ENCODE peak calls at places on chromosomes 1 and 21, in six cellular contexts. T is heart left ventricle, W is mammary epithelial cell, G is pancreas, Z is astrocyte, Y is A549. F is an unnamed sample.
A peak's percentile ranks its signal among the peaks of the same experiment; 100 is the strongest.

GRCh38 chr1:53128401-53128800 is 14.0 kb downstream of the SLC1A7 start:
- DNase-seq in Y (no peak), W (no peak), G (no peak), T (no peak), Z (no peak), F (no peak)

GRCh38 chr1:213394837-213395236 is 343.8 kb downstream of the RPS6KC1 start:
- DNase-seq in T (no peak), G (peak; percentile 24), Z (no peak), Y (no peak), W (no peak), F (no peak)

GRCh38 chr1:180542113-180542512 is 16.7 kb upstream of the OVAAL start:
- DNase-seq in Z (no peak), W (no peak), T (no peak), G (no peak), Y (no peak), F (no peak)

GRCh38 chr1:69077633-69078032 is 490.1 kb upstream of the LRRC7 start:
- DNase-seq in T (no peak), Z (no peak), G (no peak), W (no peak), Y (no peak), F (no peak)

GRCh38 chr1:152050886-152051764 is 14.3 kb upstream of the S100A11 start:
- DNase-seq in W (peak; percentile 88), G (no peak), Y (peak; percentile 42), T (no peak), Z (peak; percentile 7), F (no peak)

GRCh38 chr1:229249854-229250644 is 20.9 kb upstream of the RAB4A start:
- DNase-seq in G (no peak), Z (no peak), W (no peak), Y (no peak), T (no peak), F (no peak)

GRCh38 chr1:145716641-145717061 is 2.6 kb upstream of the CD160 start:
- DNase-seq in Z (no peak), G (no peak), T (no peak), W (no peak), Y (no peak), F (no peak)

GRCh38 chr21:42039470-42039901 is 29.3 kb upstream of the ZBTB21 start:
- DNase-seq in G (peak; percentile 47), T (no peak), Z (peak; percentile 58), W (peak; percentile 91), Y (no peak), F (peak; percentile 42)

GRCh38 chr1:199452627-199453026 is 574.9 kb upstream of the NR5A2 start:
- DNase-seq in Z (no peak), T (no peak), G (no peak), Y (no peak), W (no peak), F (no peak)

GRCh38 chr1:234582626-234583354 is 27.2 kb downstream of the IRF2BP2 start:
- DNase-seq in Z (no peak), G (no peak), Y (no peak), T (peak; percentile 41), W (no peak), F (no peak)

GRCh38 chr21:41481191-41481590 is 26.8 kb downstream of the TMPRSS2 start:
- DNase-seq in T (no peak), Z (peak; percentile 80), Y (no peak), W (no peak), G (no peak), F (no peak)

GRCh38 chr21:45228171-45228641 is 59.5 kb downstream of the POFUT2 start:
- DNase-seq in W (peak; percentile 89), T (no peak), Z (peak; percentile 99), Y (peak; percentile 49), G (no peak), F (no peak)

GRCh38 chr1:229479660-229480399 is 28.3 kb downstream of the NUP133 start:
- DNase-seq in G (no peak), Z (no peak), Y (no peak), T (no peak), W (no peak), F (no peak)

GRCh38 chr1:163706915-163707314 is 385.2 kb downstream of the NUF2 start:
- DNase-seq in G (no peak), T (no peak), Y (no peak), Z (no peak), W (no peak), F (no peak)

GRCh38 chr1:6004412-6005123 is 12.3 kb upstream of the NPHP4 start:
- DNase-seq in W (no peak), G (no peak), T (peak; percentile 15), Y (no peak), Z (no peak), F (no peak)

GRCh38 chr1:71252900-71253299 is 172.1 kb upstream of the ZRANB2 start:
- DNase-seq in Z (no peak), W (no peak), Y (no peak), G (no peak), T (no peak), F (no peak)

GRCh38 chr1:218537131-218537904 is 192.2 kb downstream of the TGFB2 start:
- DNase-seq in Z (peak; percentile 67), T (no peak), G (no peak), W (peak; percentile 62), Y (peak; percentile 29), F (no peak)

GRCh38 chr1:11648039-11648438 is 6.2 kb downstream of the FBXO2 start:
- DNase-seq in Z (no peak), Y (no peak), W (no peak), G (no peak), T (peak; percentile 60), F (no peak)

GRCh38 chr1:223515915-223516314 is 122.7 kb downstream of the CCDC185 start:
- DNase-seq in W (no peak), Z (no peak), G (no peak), T (no peak), Y (no peak), F (no peak)

GRCh38 chr21:46622226-46622625 is 13.2 kb upstream of the PRMT2 start:
- DNase-seq in Y (no peak), G (peak; percentile 33), Z (no peak), W (no peak), T (peak; percentile 62), F (no peak)

GRCh38 chr1:151729966-151730291 is 8.6 kb downstream of the RIIAD1 start:
- DNase-seq in T (no peak), G (no peak), Z (no peak), Y (no peak), W (no peak), F (no peak)

GRCh38 chr1:205532026-205532891 is 27.8 kb downstream of the CDK18 start:
- DNase-seq in Z (no peak), G (no peak), W (no peak), T (no peak), Y (no peak), F (no peak)

GRCh38 chr1:194512361-194512760 is 1325.9 kb upstream of the B3GALT2 start:
- DNase-seq in W (no peak), Z (no peak), G (no peak), T (no peak), Y (no peak), F (no peak)

GRCh38 chr1:218346391-218347204 is 1.5 kb downstream of the TGFB2 start:
- DNase-seq in T (no peak), Y (no peak), Z (peak; percentile 41), W (peak; percentile 32), G (peak; percentile 19), F (no peak)

GRCh38 chr1:44724408-44725308 is 6.3 kb downstream of the RNU5D-1 start:
- DNase-seq in W (no peak), T (no peak), Z (no peak), G (no peak), Y (no peak), F (no peak)

GRCh38 chr21:17343055-17343454 is 169.8 kb upstream of the CXADR start:
- DNase-seq in T (no peak), Z (peak; percentile 2), W (peak; percentile 31), G (no peak), Y (no peak), F (no peak)

GRCh38 chr21:42850866-42851391 is 28.4 kb downstream of the WDR4 start:
- DNase-seq in G (no peak), W (no peak), T (no peak), Y (peak; percentile 36), Z (no peak), F (no peak)

GRCh38 chr1:224517171-224517570 is 82.6 kb upstream of the WDR26 start:
- DNase-seq in Y (no peak), W (no peak), T (no peak), G (no peak), Z (no peak), F (no peak)

GRCh38 chr1:100130552-100131077 is 2.1 kb downstream of the SASS6 start:
- DNase-seq in G (no peak), T (no peak), Z (no peak), Y (no peak), W (no peak), F (no peak)

GRCh38 chr1:44044071-44044801 is 13.0 kb upstream of the SLC6A9 start:
- DNase-seq in W (peak; percentile 60), Y (no peak), G (no peak), Z (peak; percentile 21), T (no peak), F (no peak)

GRCh38 chr1:187938092-187938491 is 1109.3 kb downstream of the PLA2G4A start:
- DNase-seq in Z (no peak), T (no peak), W (no peak), G (no peak), Y (no peak), F (no peak)

GRCh38 chr21:31909772-31910470 is 37.1 kb downstream of the HUNK start:
- DNase-seq in G (peak; percentile 2), Z (no peak), Y (no peak), T (no peak), W (no peak), F (no peak)

GRCh38 chr1:59595774-59596173 is 219.0 kb upstream of the HOOK1 start:
- DNase-seq in Z (peak; percentile 39), T (no peak), W (peak; percentile 59), Y (no peak), G (no peak), F (no peak)

GRCh38 chr1:234926574-234927311 is 201.9 kb downstream of the TOMM20 start:
- DNase-seq in T (no peak), W (no peak), Y (no peak), G (no peak), Z (no peak), F (no peak)

DNA sequence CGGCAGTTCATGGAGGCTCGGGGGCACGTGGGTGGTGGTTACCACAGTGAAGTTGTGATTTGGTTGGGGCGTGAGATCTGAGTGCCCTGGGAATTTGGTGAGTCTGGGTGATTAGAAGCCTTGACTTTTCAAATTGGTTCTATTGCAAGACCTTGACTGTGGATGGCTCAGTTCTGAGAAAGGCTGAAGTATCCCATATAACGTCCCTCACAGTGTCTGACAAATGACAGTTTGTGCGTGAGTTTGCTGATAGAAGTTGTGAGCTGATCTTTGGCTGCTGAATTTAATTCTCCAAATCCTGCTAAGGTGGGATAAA is 549 bp downstream of the MSH4 start:
- DNase-seq in Y (no peak), Z (no peak), T (no peak), W (no peak), G (no peak), F (no peak)
- H3K4me3 ChIP-seq in Y (no peak overlapping the region), Z (no peak overlapping the region), T (no peak overlapping the region), W (no peak overlapping the region), G (no peak overlapping the region), F (no peak overlapping the region)

GRCh38 chr21:38511662-38512243 is 13.5 kb upstream of the ERG start:
- DNase-seq in Z (no peak), Y (no peak), T (no peak), G (no peak), W (no peak), F (no peak)
- TF ChIP-seq CTCF in Z (no peak), Y (no peak), T (no peak), G (no peak), W (no peak), F (no peak)

GRCh38 chr1:1307908-1308755 is at the start of the genes ACAP3 and PUSL1:
- DNase-seq in T (peak; percentile 94), W (peak; percentile 94), Y (peak; percentile 92), Z (peak; percentile 81), G (peak; percentile 87), F (peak; percentile 89)
- H3K4me1 ChIP-seq in T (peaks cover 52% of the 10 kb centered on the region), W (peaks cover 59% of the 10 kb centered on the region), Y (peaks cover 41% of the 10 kb centered on the region), Z (peaks cover 41% of the 10 kb centered on the region), G (peaks cover 24% of the 10 kb centered on the region), F (peaks cover 33% of the 10 kb centered on the region)

GRCh38 chr1:2278591-2279209 is 50.6 kb downstream of the SKI start:
- DNase-seq in Z (no peak), Y (no peak), W (no peak), G (no peak), T (peak; percentile 29), F (no peak)
- H3K4me3 ChIP-seq in Z (no peak overlapping the region), Y (no peak overlapping the region), W (no peak overlapping the region), G (no peak overlapping the region), T (no peak overlapping the region), F (no peak overlapping the region)

F was measured in lung.